ENCODE peak calls at places on chromosome 11, in five cellular contexts. X, D, W, J and M are unnamed samples.

GRCh38 chr11:105144887-105145286 is 5.3 kb upstream of the CARD18 start:
- DNase-seq in X (no peak), D (peak), W (peak), J (no peak), M (peak)

GRCh38 chr11:2265396-2265795 is 5.0 kb downstream of the ASCL2 start:
- DNase-seq in X (no peak), D (no peak), W (no peak), J (no peak), M (no peak)

GRCh38 chr11:126834573-126834972 is 166.0 kb downstream of the KIRREL3 start:
- DNase-seq in X (no peak), D (no peak), W (no peak), J (no peak), M (no peak)

GRCh38 chr11:32232516-32232915 is 141.6 kb downstream of the RCN1 start:
- DNase-seq in X (no peak), D (no peak), W (no peak), J (no peak), M (no peak)

GRCh38 chr11:45252134-45252856 is 33.8 kb downstream of the SYT13 start:
- DNase-seq in X (peak), D (peak), W (peak), J (peak), M (peak)

GRCh38 chr11:120061761-120062560 is 76.0 kb downstream of the TRIM29 start:
- DNase-seq in X (no peak), D (no peak), W (no peak), J (peak), M (peak)

GRCh38 chr11:1669546-1670218 is 27.3 kb upstream of the KRTAP5-6 start:
- DNase-seq in X (no peak), D (no peak), W (no peak), J (no peak), M (no peak)

GRCh38 chr11:134418119-134418840 is 6.2 kb upstream of the B3GAT1 start:
- DNase-seq in X (no peak), D (peak), W (peak), J (no peak), M (peak)

GRCh38 chr11:120192831-120193625 is 17.8 kb upstream of the OAF start:
- DNase-seq in X (no peak), D (no peak), W (no peak), J (no peak), M (no peak)

GRCh38 chr11:124799384-124800225 is 601 bp downstream of the MSANTD2 start:
- DNase-seq in X (peak), D (peak), W (peak), J (peak), M (peak)

GRCh38 chr11:2382129-2382517 is 5.0 kb downstream of the CD81 start:
- DNase-seq in X (no peak), D (no peak), W (no peak), J (no peak), M (no peak)

GRCh38 chr11:61277973-61278565 is 17.0 kb downstream of the VWCE start:
- DNase-seq in X (no peak), D (no peak), W (no peak), J (no peak), M (no peak)

GRCh38 chr11:41826129-41826528 is 366.7 kb upstream of the LRRC4C start:
- DNase-seq in X (no peak), D (no peak), W (no peak), J (no peak), M (no peak)

GRCh38 chr11:256952-257737 is 20.4 kb downstream of the PSMD13 start:
- DNase-seq in X (no peak), D (no peak), W (no peak), J (peak), M (no peak)

GRCh38 chr11:83726316-83726715 is 440.1 kb upstream of the CCDC90B start:
- DNase-seq in X (no peak), D (no peak), W (no peak), J (no peak), M (no peak)

GRCh38 chr11:106208795-106209194 is 131.3 kb downstream of the AASDHPPT start:
- DNase-seq in X (no peak), D (no peak), W (no peak), J (no peak), M (no peak)

GRCh38 chr11:61826930-61827572 is 1.0 kb upstream of the FADS2 start:
- DNase-seq in X (no peak), D (no peak), W (no peak), J (peak), M (no peak)

GRCh38 chr11:45662665-45663485 is 2.5 kb downstream of the CHST1 start:
- DNase-seq in X (no peak), D (peak), W (peak), J (no peak), M (peak)

DNA sequence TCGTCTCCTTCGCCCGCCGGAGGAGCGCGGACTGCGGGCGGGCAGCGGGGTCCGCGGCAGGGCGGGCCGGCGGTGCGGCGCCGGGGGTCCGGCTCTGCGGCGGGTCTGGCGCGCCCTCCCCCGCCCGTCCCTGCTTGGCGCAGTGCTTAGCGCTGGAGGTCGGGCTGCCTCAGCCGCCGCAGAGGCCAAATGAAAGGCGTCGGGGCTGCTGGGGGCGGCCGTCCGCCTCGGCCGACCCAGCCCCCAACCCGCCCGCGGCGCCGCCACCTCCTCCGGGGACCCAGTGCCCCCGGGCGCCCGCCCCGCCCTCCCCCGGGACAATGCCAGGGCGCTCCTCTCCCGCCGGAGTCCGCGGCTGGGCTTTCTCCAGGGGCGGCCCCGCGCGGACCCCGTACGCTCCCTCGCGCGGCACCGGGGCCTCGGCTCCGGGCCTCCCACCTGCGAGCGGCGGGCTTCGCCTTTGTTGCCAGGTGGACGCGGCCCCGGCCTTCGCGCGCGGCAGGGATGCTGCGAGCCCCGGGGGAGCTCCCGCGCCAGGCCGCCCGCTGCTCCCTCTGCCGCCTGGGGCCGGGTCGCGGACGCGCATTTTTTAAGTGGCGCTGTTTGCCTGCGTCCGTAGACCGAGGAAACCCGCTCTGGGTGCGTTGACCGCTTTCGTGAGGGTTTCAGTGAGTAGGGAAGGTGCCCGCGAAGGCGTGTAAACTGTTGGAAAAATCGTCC is 575 bp downstream of the APLP2 start:
- DNase-seq in X (peak), D (no peak), W (peak), J (peak), M (peak)
- TF ChIP-seq CTCF in X (no peak), D (no peak), W (peak), J (peak), M (peak)

DNA sequence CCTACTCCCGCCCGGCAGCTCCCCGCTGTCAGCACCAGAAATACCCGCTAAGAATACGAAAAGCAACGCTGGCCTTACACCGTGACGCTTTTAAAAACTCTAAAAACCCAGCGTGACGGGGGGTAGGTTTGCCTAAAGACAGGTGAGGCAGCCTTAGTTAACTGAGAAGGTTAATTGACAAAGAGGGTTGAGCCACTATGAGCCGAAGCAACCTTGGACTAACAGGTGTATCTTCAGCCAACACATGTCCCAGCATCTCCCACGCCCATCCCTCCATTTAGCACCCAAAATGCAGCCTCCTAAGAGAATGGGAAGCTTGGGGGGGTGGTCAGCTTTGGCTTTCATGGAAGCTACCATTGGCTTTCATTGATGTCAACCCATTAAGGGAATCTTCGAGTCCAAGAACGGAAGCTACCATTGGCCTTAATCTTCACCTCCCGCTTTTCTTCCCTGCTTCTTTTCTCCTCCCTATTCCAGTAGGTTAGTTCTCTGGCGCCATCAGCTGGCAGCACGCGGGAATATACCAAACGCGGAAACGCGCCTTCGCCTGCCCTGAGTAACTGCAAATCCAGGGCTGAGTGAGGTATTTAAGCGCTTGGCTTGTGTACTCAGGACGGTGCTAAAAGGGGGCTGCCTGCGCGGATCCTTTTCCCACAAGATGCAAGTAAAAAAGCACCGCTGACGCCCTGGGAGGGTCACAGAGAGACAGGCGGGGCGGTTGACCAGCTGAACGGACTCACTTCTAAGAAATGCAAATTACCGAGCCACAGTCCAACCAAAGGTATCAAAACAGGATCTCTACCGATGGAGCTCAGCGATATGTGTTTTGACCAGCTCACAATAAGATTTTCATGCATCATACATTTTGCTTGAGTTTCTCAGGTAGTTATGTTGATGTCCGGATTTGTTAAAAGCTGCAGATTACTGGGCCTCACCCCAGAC is 38.5 kb upstream of the GLYATL1 start:
- DNase-seq in X (peak), D (peak), W (peak), J (peak), M (peak)
- TF ChIP-seq CTCF in X (peak), D (peak), W (peak), J (peak), M (peak)

GRCh38 chr11:67345949-67346819 is 7.2 kb downstream of the POLD4 start:
- DNase-seq in X (no peak), D (peak), W (peak), J (peak), M (peak)
- TF ChIP-seq CTCF in X (peak), D (peak), W (peak), J (peak), M (peak)

GRCh38 chr11:47130541-47130940 is 46.1 kb downstream of the ARFGAP2 start:
- DNase-seq in X (no peak), D (no peak), W (no peak), J (no peak), M (no peak)

GRCh38 chr11:47124675-47125074 is 52.0 kb downstream of the ARFGAP2 start:
- DNase-seq in X (no peak), D (no peak), W (no peak), J (no peak), M (no peak)

GRCh38 chr11:47125083-47125482 is 51.6 kb downstream of the ARFGAP2 start:
- DNase-seq in X (no peak), D (no peak), W (no peak), J (no peak), M (no peak)

GRCh38 chr11:47131136-47131535 is 45.5 kb downstream of the ARFGAP2 start:
- DNase-seq in X (no peak), D (no peak), W (no peak), J (no peak), M (no peak)

DNA sequence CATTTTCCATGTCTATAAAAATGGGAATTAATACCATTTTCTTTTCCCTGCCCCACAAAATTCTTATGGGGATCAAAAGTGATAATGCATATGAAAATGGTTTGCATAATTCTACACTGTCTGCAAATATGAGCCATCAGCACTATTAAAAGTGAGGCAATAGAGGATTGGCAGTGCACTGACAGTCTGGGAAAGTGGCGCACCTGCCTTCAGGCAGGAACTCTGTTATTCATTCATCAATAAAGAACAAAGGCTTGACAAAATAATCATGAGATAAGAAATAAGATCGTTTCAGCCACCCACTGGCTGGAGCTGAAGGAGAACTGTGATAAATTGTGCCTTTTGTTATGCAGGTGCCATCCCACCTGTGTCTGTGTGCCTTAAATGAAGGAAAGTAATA is 49.5 kb downstream of the ARFGAP2 start:
- DNase-seq in X (no peak), D (no peak), W (no peak), J (no peak), M (no peak)
- TF ChIP-seq CTCF in X (no peak), D (no peak), W (no peak), J (no peak), M (no peak)

DNA sequence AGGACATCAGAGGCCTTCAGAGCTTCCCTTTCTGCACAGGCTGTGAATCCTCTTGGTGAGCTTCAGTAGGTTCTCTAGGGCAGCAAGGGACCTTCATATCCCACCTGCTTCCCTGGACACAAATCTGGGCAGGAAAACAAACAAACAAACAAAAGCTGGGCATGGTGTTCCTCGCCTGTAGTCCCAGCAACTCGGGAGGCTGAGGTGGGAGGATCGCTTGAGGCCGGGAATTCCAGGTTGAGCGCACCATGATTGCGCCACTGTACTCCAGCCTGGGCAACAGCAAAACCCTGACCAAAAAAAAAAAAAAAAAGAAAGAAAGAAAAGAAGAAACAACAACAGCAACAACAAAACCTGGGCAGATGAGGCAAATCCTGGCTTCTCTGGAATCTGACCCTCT is 92.9 kb downstream of the CEP164 start:
- DNase-seq in X (no peak), D (no peak), W (no peak), J (no peak), M (no peak)
- TF ChIP-seq CTCF in X (no peak), D (no peak), W (no peak), J (no peak), M (no peak)

DNA sequence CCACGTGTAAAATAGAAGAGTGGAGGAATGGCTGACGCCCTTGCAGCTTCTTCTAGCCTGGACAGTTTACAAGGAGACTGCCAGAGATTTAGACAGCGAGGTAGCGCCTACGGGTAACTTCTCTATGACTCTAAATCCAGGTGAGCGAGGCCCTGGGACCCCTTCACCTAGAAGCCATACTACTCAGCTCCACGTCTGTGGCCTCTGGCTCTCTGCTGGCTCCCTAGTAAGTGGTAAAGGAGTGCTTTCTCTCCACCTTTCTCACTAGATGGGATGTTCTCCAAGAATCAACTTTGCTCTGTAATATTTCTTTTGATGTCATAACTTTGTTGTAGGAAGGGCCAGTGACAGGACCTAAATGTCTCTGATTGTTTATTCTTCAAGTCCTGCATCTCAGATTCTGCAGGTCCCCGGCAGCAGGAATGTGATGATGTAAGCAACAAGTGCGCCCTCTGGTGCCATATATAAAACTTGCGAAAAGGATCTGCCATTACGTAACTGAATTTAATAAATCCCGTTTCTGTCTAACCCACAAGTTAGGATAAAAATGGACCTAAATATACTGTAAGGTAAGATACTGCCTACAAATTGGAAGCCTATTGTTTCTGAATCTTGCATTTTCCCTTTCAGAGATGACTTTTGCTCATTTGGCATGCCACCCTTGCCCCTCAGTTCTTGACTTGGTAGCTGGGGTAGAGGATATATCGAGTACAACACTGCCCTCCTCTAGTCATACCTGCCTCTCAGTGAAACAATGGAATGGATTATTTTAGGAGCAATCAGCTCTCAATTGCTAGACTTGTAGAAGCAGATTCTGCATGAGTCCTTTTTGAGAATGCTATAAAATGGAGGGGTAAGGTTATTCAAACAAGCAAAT is 11.0 kb upstream of the PTPN5 start:
- DNase-seq in X (no peak), D (peak), W (peak), J (peak), M (peak)
- TF ChIP-seq CTCF in X (peak), D (peak), W (peak), J (peak), M (peak)

GRCh38 chr11:122294041-122294440 is 178.0 kb upstream of the BLID start:
- DNase-seq in X (no peak), D (no peak), W (no peak), J (no peak), M (no peak)

DNA sequence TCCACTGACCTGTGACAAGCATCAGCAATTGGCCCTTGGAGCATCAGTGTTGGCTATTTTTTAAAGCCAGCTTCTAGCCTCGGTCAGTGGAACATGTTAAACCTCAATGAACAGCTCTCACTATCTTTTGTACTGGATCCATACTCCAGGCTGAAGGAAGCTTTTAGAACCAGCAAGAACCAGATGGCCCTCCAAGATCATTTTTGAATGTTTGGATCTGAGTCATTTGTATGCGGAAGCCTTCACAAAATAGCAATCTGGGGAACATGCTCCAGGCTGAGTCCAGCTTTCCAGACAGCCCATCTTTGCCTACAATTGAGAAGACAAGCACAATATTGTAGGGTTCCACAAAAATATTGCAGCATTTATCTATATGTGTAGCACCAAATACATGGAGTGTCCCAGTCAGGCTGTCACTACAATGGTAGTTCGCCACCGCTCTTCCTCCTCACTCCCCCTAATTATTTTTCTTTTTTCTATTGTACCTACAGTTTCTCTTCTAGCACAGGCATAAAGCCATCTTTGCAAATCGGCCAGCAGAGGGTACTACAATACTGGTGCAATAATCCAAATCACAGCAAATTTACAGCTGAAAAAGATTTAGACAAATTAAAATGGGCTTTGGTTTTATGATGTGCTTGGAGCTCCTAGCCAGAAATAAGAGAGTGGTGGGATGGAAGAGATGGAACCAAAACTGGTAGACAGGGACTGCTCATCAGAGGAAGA is 177.4 kb upstream of the BLID start:
- DNase-seq in X (no peak), D (peak), W (peak), J (no peak), M (peak)
- TF ChIP-seq CTCF in X (peak), D (peak), W (peak), J (no peak), M (peak)

GRCh38 chr11:63708764-63709163 is 27.5 kb downstream of the RTN3 start:
- DNase-seq in X (no peak), D (no peak), W (no peak), J (no peak), M (peak)

GRCh38 chr11:63709336-63709735 is 28.0 kb downstream of the RTN3 start:
- DNase-seq in X (no peak), D (no peak), W (peak), J (no peak), M (no peak)

GRCh38 chr11:63711838-63712237 is 30.5 kb downstream of the RTN3 start:
- DNase-seq in X (no peak), D (no peak), W (no peak), J (no peak), M (peak)

GRCh38 chr11:63713776-63714175 is 32.5 kb downstream of the RTN3 start:
- DNase-seq in X (no peak), D (no peak), W (no peak), J (no peak), M (no peak)

GRCh38 chr11:63710476-63711217 is 29.3 kb downstream of the RTN3 start:
- DNase-seq in X (no peak), D (peak), W (peak), J (no peak), M (peak)
- TF ChIP-seq CTCF in X (no peak), D (peak), W (peak), J (no peak), M (peak)